ENCODE peak calls at places on chromosomes 2 and 18, in five cellular contexts. D is CD8-positive, alpha-beta T cell; K is hepatocyte; N is AG04450; H is Peyer's patch. S is an unnamed sample.

GRCh38 chr2:19473415-19473814 is 115.0 kb upstream of the OSR1 start:
- DNase-seq in D (no peak), K (no peak), N (no peak), H (no peak), S (no peak)

GRCh38 chr2:131590896-131591295 is 63.2 kb downstream of the CCDC74A start:
- DNase-seq in D (no peak), K (no peak), N (no peak), H (no peak), S (no peak)

GRCh38 chr18:63237911-63238710 is 81.5 kb downstream of the BCL2 start:
- DNase-seq in D (no peak), K (peak), N (peak), H (no peak), S (peak)

GRCh38 chr2:62475172-62476011 is 30.6 kb downstream of the TMEM17 start:
- DNase-seq in D (no peak), K (no peak), N (no peak), H (no peak), S (no peak)

GRCh38 chr2:175620035-175620434 is 382.0 kb downstream of the LNPK start:
- DNase-seq in D (no peak), K (peak), N (no peak), H (no peak), S (no peak)

GRCh38 chr18:51739044-51739666 is 541.7 kb upstream of the MEX3C start:
- DNase-seq in D (no peak), K (no peak), N (no peak), H (no peak), S (no peak)

GRCh38 chr18:57813245-57813644 is 10.1 kb upstream of the ATP8B1 start:
- DNase-seq in D (no peak), K (no peak), N (peak), H (no peak), S (peak)

GRCh38 chr18:73261923-73262322 is 394.1 kb upstream of the NETO1 start:
- DNase-seq in D (no peak), K (no peak), N (no peak), H (no peak), S (no peak)

GRCh38 chr2:176317246-176318065 is 48.2 kb downstream of the MTX2 start:
- DNase-seq in D (no peak), K (no peak), N (no peak), H (no peak), S (no peak)

GRCh38 chr2:106197878-106198277 is 3.8 kb upstream of the UXS1 start:
- DNase-seq in D (no peak), K (peak), N (peak), H (no peak), S (peak)

GRCh38 chr2:233329489-233330135 is 22.0 kb downstream of the SAG start:
- DNase-seq in D (no peak), K (no peak), N (no peak), H (no peak), S (no peak)

GRCh38 chr2:104597942-104598341 is 256.0 kb upstream of the POU3F3 start:
- DNase-seq in D (no peak), K (no peak), N (no peak), H (no peak), S (no peak)

GRCh38 chr2:231390667-231391066 is 4.8 kb upstream of the B3GNT7 start:
- DNase-seq in D (no peak), K (no peak), N (no peak), H (no peak), S (no peak)

DNA sequence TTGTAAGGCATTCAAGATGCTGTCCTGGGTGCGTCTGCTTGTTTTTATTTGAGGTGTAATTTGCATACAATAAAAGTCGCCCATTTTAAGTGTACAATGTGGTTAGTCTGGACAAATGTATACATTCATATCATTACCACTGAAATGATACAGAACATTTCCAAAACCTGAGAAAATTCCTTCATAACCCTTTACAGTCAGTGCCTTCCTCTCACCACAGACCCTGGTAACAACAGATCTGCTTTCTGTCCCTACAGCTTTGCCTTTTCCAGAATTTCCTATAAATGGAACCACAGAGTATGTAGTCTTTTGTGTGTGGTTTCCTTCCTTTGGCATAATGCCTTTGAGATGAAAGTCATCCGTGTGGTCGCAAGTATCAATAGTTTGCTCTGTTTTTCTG is 45.8 kb upstream of the NFU1 start:
- DNase-seq in D (no peak), K (no peak), N (no peak), H (no peak), S (no peak)
- H3K4me3 ChIP-seq in D (no peak), K (no peak), N (no peak), H (no peak), S (no peak)

GRCh38 chr2:144507441-144508161 is 12.3 kb downstream of the ZEB2 start:
- DNase-seq in D (no peak), K (no peak), N (no peak), H (no peak), S (no peak)
- TF ChIP-seq CTCF in D (no peak), K (no peak), N (no peak), H (no peak), S (no peak)

GRCh38 chr2:95344656-95345055 is 47.5 kb downstream of the KCNIP3 start:
- DNase-seq in D (no peak), K (no peak), N (no peak), H (no peak), S (no peak)

GRCh38 chr2:95346236-95346737 is 49.1 kb downstream of the KCNIP3 start:
- DNase-seq in D (no peak), K (peak), N (no peak), H (no peak), S (no peak)

GRCh38 chr2:95344208-95344570 is 47.0 kb downstream of the KCNIP3 start:
- DNase-seq in D (no peak), K (no peak), N (no peak), H (no peak), S (no peak)

GRCh38 chr2:95345415-95346235 is 48.5 kb downstream of the KCNIP3 start:
- DNase-seq in D (peak), K (peak), N (peak), H (peak), S (peak)

GRCh38 chr2:95345066-95345414 is 47.9 kb downstream of the KCNIP3 start:
- DNase-seq in D (no peak), K (no peak), N (no peak), H (no peak), S (no peak)
- H3K4me3 ChIP-seq in D (peak), K (no peak), N (peak), H (peak), S (peak)

DNA sequence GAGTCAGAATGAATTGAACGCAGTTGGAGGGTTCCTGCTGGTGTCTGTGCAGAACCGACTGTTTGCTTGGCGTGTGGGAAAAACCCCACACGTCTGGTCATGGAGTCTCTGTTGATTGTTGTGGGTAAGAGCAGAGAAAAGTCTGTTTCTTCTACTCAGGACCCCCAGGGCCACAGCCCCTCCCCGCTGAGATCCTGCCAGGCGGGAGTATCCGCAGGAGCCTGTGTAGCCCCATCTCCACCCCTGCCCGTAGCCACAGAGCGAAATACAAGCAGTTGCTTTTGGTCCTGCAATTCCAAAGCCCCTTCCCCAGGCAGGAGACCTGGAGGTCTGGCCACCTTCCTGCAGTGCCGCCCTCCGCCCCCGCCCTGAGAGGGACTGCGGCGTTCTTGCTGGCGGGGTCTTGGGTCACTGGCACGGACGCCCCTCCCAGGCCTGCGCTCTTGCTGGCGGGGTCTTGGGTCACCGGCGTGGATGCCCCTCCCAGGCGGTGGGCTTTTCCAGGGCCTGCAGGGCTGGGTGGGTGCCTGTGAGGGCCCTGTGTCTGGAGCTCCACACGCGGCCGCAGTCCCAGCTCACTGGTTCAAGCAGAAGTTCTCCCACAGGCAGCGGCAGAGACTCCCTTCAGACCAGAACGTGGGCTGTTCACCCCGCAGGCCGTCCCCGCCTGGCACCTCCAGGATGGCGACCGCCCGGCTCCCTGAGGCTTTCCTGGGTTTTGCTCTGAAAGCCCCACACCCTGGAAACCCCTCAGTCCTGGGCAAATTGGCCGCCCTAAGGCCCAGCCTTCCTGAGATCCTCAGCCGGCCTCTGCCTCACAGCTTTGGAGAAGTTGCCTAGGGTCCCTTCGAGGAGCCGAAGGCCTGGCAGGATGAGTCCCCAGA is 76.0 kb upstream of the CTDP1 start:
- DNase-seq in D (no peak), K (no peak), N (no peak), H (no peak), S (no peak)
- TF ChIP-seq CTCF in D (no peak), K (no peak), N (no peak), H (no peak), S (no peak)

GRCh38 chr2:143717532-143718168 is 588.4 kb downstream of the ARHGAP15 start:
- DNase-seq in D (no peak), K (no peak), N (no peak), H (no peak), S (no peak)
- H3K4me3 ChIP-seq in D (no peak), K (no peak), N (peak), H (no peak), S (no peak)

GRCh38 chr2:168345601-168346000 is 98.2 kb upstream of the STK39 start:
- DNase-seq in D (no peak), K (no peak), N (no peak), H (no peak), S (no peak)

GRCh38 chr2:168344706-168345105 is 97.3 kb upstream of the STK39 start:
- DNase-seq in D (no peak), K (no peak), N (no peak), H (no peak), S (no peak)

GRCh38 chr2:168350380-168350779 is 103.0 kb upstream of the STK39 start:
- DNase-seq in D (no peak), K (no peak), N (no peak), H (no peak), S (no peak)

GRCh38 chr2:168346725-168347477 is 99.5 kb upstream of the STK39 start:
- DNase-seq in D (peak), K (peak), N (peak), H (peak), S (no peak)

DNA sequence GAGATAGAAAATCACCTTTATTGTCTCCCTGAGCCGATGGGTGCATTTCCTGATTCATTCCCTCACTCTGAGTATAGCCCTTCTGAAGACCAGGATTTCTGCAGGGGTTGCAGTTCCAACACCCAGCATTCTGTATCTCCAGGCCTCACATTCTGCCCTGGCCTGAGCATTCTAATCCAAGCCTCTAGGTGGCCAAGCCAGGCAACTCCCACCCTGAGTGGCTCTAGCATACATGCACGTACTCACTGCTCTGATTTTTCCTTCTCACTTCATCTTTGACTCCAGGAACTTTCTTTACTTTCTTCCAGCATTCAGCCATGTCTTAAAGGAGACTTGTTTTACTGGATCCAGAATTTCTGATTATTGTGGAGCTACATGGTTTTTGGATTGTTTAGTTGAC is 100.7 kb upstream of the STK39 start:
- DNase-seq in D (no peak), K (peak), N (peak), H (no peak), S (no peak)
- TF ChIP-seq CTCF in D (no peak), K (peak), N (peak), H (no peak), S (peak)

S was measured in AG09309.